ENCODE peak calls at places on chromosomes 5 and 9, in seven cellular contexts. T is activated CD4-positive, alpha-beta T cell treated with anti-CD3 and anti-CD28 coated beads for 4 hours; C is AG09319; Y is kidney; K is ovary; A is HS-27A; V is effector memory CD4-positive, alpha-beta T cell. M is an unnamed sample.

GRCh38 chr5:113223831-113224604 is 210.8 kb downstream of the TSSK1B start:
- DNase-seq in T (no peak), C (no peak), Y (no peak), K (no peak), A (no peak), V (no peak), M (no peak)

GRCh38 chr9:97557606-97558095 is 56.2 kb downstream of the TMOD1 start:
- DNase-seq in T (no peak), C (no peak), Y (no peak), K (peak), A (no peak), V (no peak), M (no peak)

GRCh38 chr9:4262735-4263141 is 37.1 kb downstream of the GLIS3 start:
- DNase-seq in T (no peak), C (no peak), Y (no peak), K (no peak), A (peak), V (no peak), M (no peak)

GRCh38 chr5:53817183-53817582 is 256.7 kb downstream of the NDUFS4 start:
- DNase-seq in T (no peak), C (no peak), Y (no peak), K (no peak), A (no peak), V (no peak), M (no peak)

GRCh38 chr5:88183255-88183654 is 85.4 kb downstream of the TMEM161B start:
- DNase-seq in T (no peak), C (no peak), Y (no peak), K (no peak), A (no peak), V (no peak), M (no peak)

GRCh38 chr5:170297589-170298462 is at the start of gene LCP2:
- DNase-seq in T (peak), C (no peak), Y (no peak), K (no peak), A (no peak), V (peak), M (no peak)

GRCh38 chr9:135480071-135480941 is 724 bp downstream of the PPP1R26 start:
- DNase-seq in T (no peak), C (no peak), Y (no peak), K (no peak), A (no peak), V (no peak), M (no peak)

GRCh38 chr5:61933787-61934626 is 372.0 kb upstream of the KIF2A start:
- DNase-seq in T (no peak), C (no peak), Y (no peak), K (peak), A (no peak), V (no peak), M (no peak)

GRCh38 chr9:69674112-69674511 is 1.9 kb upstream of the APBA1 start:
- DNase-seq in T (no peak), C (no peak), Y (no peak), K (no peak), A (no peak), V (no peak), M (no peak)

GRCh38 chr9:126564716-126565115 is 49.0 kb upstream of the LMX1B start:
- DNase-seq in T (no peak), C (no peak), Y (no peak), K (no peak), A (no peak), V (no peak), M (no peak)

GRCh38 chr5:68068204-68068603 is 147.4 kb upstream of the PIK3R1 start:
- DNase-seq in T (no peak), C (no peak), Y (no peak), K (no peak), A (no peak), V (no peak), M (no peak)

GRCh38 chr9:89755835-89756234 is 151.0 kb downstream of the GADD45G start:
- DNase-seq in T (no peak), C (no peak), Y (no peak), K (no peak), A (no peak), V (no peak), M (no peak)

GRCh38 chr5:15737036-15737821 is 237.2 kb downstream of the FBXL7 start:
- DNase-seq in T (no peak), C (no peak), Y (no peak), K (no peak), A (no peak), V (no peak), M (no peak)

GRCh38 chr5:116068028-116068632 is 16.7 kb upstream of the COMMD10 start:
- DNase-seq in T (peak), C (no peak), Y (no peak), K (no peak), A (peak), V (no peak), M (no peak)

GRCh38 chr9:121909111-121909510 is 184.0 kb downstream of the TTLL11 start:
- DNase-seq in T (no peak), C (no peak), Y (no peak), K (no peak), A (no peak), V (no peak), M (no peak)

GRCh38 chr5:10115669-10116068 is 134.0 kb downstream of the ATPSCKMT start:
- DNase-seq in T (no peak), C (no peak), Y (no peak), K (no peak), A (no peak), V (no peak), M (no peak)

GRCh38 chr5:55702612-55703345 is 9.3 kb downstream of the SLC38A9 start:
- DNase-seq in T (no peak), C (no peak), Y (no peak), K (no peak), A (no peak), V (no peak), M (no peak)

GRCh38 chr9:125649315-125649714 is 57.7 kb downstream of the MAPKAP1 start:
- DNase-seq in T (no peak), C (no peak), Y (no peak), K (no peak), A (peak), V (no peak), M (peak)

GRCh38 chr5:139897342-139897741 is 101.7 kb downstream of the PSD2 start:
- DNase-seq in T (no peak), C (no peak), Y (no peak), K (no peak), A (no peak), V (no peak), M (no peak)

GRCh38 chr5:79759436-79759835 is 69.8 kb downstream of the CMYA5 start:
- DNase-seq in T (no peak), C (peak), Y (no peak), K (no peak), A (no peak), V (no peak), M (no peak)

GRCh38 chr9:92730897-92731296 is 33.7 kb downstream of the BICD2 start:
- DNase-seq in T (no peak), C (no peak), Y (peak), K (no peak), A (no peak), V (no peak), M (no peak)

GRCh38 chr5:1385395-1386273 is 40.7 kb upstream of the CLPTM1L start:
- DNase-seq in T (peak), C (peak), Y (peak), K (peak), A (no peak), V (peak), M (peak)

GRCh38 chr9:98101868-98102273 is 17.2 kb downstream of the TRIM14 start:
- DNase-seq in T (peak), C (no peak), Y (peak), K (no peak), A (no peak), V (peak), M (no peak)

GRCh38 chr9:92455217-92455616 is 27.1 kb downstream of the ASPN start:
- DNase-seq in T (no peak), C (no peak), Y (no peak), K (no peak), A (no peak), V (no peak), M (no peak)

GRCh38 chr5:11289733-11290132 is 528.7 kb upstream of the DAP start:
- DNase-seq in T (no peak), C (no peak), Y (no peak), K (no peak), A (no peak), V (no peak), M (no peak)

GRCh38 chr9:116435706-116436105 is 251.4 kb upstream of the TRIM32 start:
- DNase-seq in T (no peak), C (no peak), Y (no peak), K (no peak), A (no peak), V (no peak), M (no peak)

GRCh38 chr9:3348169-3348568 is 177.6 kb downstream of the RFX3 start:
- DNase-seq in T (no peak), C (no peak), Y (no peak), K (no peak), A (no peak), V (no peak), M (no peak)

GRCh38 chr5:56278267-56278826 is 45.2 kb upstream of the ANKRD55 start:
- DNase-seq in T (no peak), C (no peak), Y (no peak), K (no peak), A (peak), V (no peak), M (no peak)

GRCh38 chr5:14581891-14582796 is 552 bp downstream of the OTULINL start:
- DNase-seq in T (peak), C (no peak), Y (peak), K (peak), A (no peak), V (peak), M (peak)

GRCh38 chr5:80406980-80407734 is 707 bp upstream of the ZFYVE16 start:
- DNase-seq in T (peak), C (no peak), Y (no peak), K (peak), A (no peak), V (no peak), M (no peak)

GRCh38 chr9:73437758-73438157 is 286.1 kb downstream of the ANXA1 start:
- DNase-seq in T (no peak), C (peak), Y (no peak), K (no peak), A (no peak), V (no peak), M (no peak)

GRCh38 chr5:149062371-149063016 is 368 bp downstream of the SH3TC2 start:
- DNase-seq in T (no peak), C (no peak), Y (peak), K (no peak), A (peak), V (no peak), M (peak)

GRCh38 chr5:102937916-102938315 is 182.0 kb downstream of the GIN1 start:
- DNase-seq in T (no peak), C (no peak), Y (no peak), K (no peak), A (no peak), V (no peak), M (no peak)

M was measured in RWPE2.